ENCODE peak calls at places on chromosome 1, in four cellular contexts. Z is heart right ventricle; G is CD8-positive, alpha-beta memory T cell; B is pancreas. E is an unnamed sample.
A peak's percentile ranks its signal among the peaks of the same experiment; 100 is the strongest.

GRCh38 chr1:171596705-171597104 is 25.3 kb upstream of the MYOCOS start:
- DNase-seq in Z (no peak), B (no peak), G (no peak), E (no peak)

GRCh38 chr1:55214903-55215193 is 316 bp downstream of the USP24 start:
- DNase-seq in B (peak; percentile 74), G (no peak), Z (peak; percentile 31), E (no peak)

GRCh38 chr1:29849038-29849750 is 612.9 kb downstream of the PTPRU start:
- DNase-seq in G (peak; percentile 4), Z (no peak), B (no peak), E (no peak)

GRCh38 chr1:55443175-55443933 is 228.2 kb upstream of the USP24 start:
- DNase-seq in G (no peak), Z (peak; percentile 77), B (no peak), E (no peak)

GRCh38 chr1:8652607-8653046 is 164.8 kb downstream of the RERE start:
- DNase-seq in B (no peak), Z (no peak), G (no peak), E (no peak)

GRCh38 chr1:181101581-181102226 is 13.2 kb downstream of the IER5 start:
- DNase-seq in G (no peak), Z (no peak), B (no peak), E (no peak)

GRCh38 chr1:165327538-165327937 is 29.0 kb downstream of the LMX1A start:
- DNase-seq in G (no peak), B (no peak), Z (no peak), E (no peak)

GRCh38 chr1:208369050-208369449 is 124.9 kb upstream of the PLXNA2 start:
- DNase-seq in G (no peak), B (no peak), Z (no peak), E (no peak)

GRCh38 chr1:241992734-241993133 is 6.2 kb downstream of the MAP1LC3C start:
- DNase-seq in Z (no peak), B (no peak), G (no peak), E (no peak)

GRCh38 chr1:145977486-145978476 is 13.3 kb downstream of the POLR3GL start:
- DNase-seq in G (peak; percentile 53), B (peak; percentile 62), Z (peak; percentile 82), E (peak; percentile 12)

GRCh38 chr1:83905315-83905907 is 93.5 kb downstream of the TTLL7 start:
- DNase-seq in G (no peak), B (no peak), Z (no peak), E (no peak)

GRCh38 chr1:8889925-8890785 is 11.7 kb upstream of the ENO1 start:
- DNase-seq in G (no peak), Z (peak; percentile 89), B (no peak), E (peak; percentile 20)

GRCh38 chr1:189678779-189679178 is 798.9 kb downstream of the BRINP3 start:
- DNase-seq in Z (no peak), B (no peak), G (no peak), E (no peak)

GRCh38 chr1:189669846-189670245 is 807.8 kb downstream of the BRINP3 start:
- DNase-seq in G (no peak), Z (no peak), B (no peak), E (no peak)

DNA sequence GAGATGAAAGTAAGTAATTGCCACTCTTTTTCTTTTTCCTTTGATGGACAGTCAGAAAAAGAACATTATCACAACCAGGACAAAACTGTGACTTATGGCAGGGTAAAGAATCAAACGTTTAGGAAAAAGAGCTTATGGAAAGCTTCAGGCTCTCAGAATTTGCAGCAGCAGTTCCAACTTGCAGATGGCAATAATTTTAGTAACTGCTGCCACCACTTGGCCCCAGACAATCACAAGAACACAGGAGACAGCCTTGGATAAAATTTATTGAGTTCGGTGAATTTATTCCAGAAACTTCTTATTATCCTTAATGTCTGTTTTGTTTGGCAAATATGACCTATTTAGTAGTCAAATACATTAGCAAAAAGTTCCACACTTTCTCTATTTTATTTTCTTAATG is 804.4 kb downstream of the BRINP3 start:
- DNase-seq in Z (no peak), B (no peak), G (no peak), E (no peak)
- H3K27ac ChIP-seq in Z (no peak overlapping the region), B (no peak overlapping the region), G (no peak overlapping the region), E (no peak overlapping the region)

GRCh38 chr1:109996476-109996875 is 11.9 kb downstream of the AHCYL1 start:
- DNase-seq in Z (no peak), G (no peak), B (no peak), E (no peak)

GRCh38 chr1:109995536-109995935 is 11.0 kb downstream of the AHCYL1 start:
- DNase-seq in B (no peak), Z (no peak), G (no peak), E (no peak)

GRCh38 chr1:109994654-109995053 is 10.1 kb downstream of the AHCYL1 start:
- DNase-seq in G (no peak), Z (no peak), B (no peak), E (no peak)

GRCh38 chr1:109991400-109991925 is 6.9 kb downstream of the AHCYL1 start:
- DNase-seq in B (no peak), G (no peak), Z (no peak), E (no peak)

DNA sequence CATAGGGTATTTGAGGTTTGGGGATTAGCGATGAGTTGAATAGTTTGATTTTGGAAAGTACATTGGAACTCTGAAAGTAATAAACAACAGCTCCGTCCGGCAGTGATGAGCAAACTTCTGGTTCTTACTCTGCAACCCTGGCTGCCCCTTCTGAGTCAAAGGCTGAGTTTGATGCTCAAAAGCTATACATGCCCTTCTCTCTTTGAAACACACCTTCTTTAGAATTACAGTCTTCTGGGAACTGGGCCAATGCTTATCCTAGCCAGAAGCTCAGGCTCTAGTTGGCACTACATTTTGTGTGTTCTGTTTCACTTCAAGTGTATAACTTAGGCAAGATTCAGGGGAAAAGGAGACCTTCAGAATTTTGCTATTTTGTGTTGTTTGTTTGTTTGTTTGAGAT is 9.3 kb downstream of the AHCYL1 start:
- DNase-seq in G (no peak), Z (no peak), B (no peak), E (no peak)
- H3K27ac ChIP-seq in G (no peak overlapping the region), Z (no peak overlapping the region), B (no peak overlapping the region), E (peak overlapping the region; percentile 63)

DNA sequence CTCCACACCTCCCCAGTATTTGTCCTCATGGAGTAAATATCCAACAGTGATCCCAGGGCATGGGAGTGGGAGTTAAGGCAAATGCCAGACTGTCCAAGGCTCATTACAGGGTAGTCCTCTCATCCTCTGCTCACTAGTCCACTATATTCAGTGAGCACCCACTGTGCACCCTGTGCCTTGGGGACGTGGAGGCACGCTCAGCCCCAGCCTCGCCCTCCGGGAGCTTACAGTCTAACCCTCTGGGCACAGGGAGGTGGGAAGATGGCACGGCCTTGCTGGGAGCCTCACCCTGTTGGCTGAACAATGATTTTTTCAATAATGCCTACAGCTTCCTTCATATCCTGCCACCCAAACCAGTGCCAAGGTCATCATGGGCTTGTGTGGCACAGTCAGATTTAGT is 2.8 kb downstream of the HES2 start:
- DNase-seq in G (no peak), B (no peak), Z (no peak), E (no peak)
- H3K27ac ChIP-seq in G (no peak overlapping the region), B (no peak overlapping the region), Z (no peak overlapping the region), E (no peak overlapping the region)

GRCh38 chr1:56563568-56563967 is 15.8 kb downstream of the PLPP3 start:
- DNase-seq in B (no peak), G (no peak), Z (no peak), E (no peak)
- H3K27ac ChIP-seq in B (peak overlapping the region; percentile 50), G (no peak overlapping the region), Z (peak overlapping the region; percentile 28), E (peak overlapping the region; percentile 18)

DNA sequence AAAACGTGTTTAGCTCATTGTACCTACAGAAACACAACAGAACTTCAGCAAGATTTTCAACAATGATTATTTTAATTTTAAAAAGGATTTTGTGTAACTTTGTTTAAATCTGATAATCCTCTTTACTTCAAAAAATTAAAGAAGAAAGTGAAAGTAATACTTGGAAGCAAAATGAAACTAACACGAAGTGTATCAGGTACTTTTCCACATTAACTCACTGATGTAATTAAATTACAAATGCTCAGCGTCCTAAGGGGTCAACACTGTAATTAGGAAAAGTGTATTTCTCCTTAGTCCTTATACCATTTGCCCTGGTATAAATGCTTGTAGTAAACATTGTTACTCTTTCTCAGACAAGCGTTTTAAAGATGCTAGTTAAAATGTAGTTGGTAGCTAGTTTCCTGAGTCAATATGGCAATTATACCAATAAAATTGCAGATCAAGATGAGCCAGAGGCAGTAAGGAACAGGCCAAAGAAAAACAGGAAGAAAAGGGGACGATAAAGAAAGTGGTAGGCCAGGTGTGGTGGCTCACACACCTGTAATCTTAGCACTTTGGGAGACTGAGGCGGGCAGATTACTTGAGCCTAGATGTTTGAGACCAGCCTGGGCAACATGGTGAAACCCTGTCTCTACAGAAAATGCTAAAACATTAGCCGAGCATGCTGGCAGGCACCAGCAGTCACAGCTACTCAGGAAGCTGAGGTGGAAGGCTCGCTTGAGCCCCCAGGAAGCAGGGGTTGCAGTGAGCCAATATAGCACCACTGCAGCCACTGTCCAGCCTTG is 553.0 kb downstream of the SMYD3 start:
- DNase-seq in B (no peak), G (no peak), Z (no peak), E (no peak)
- H3K27ac ChIP-seq in B (peak overlapping the region; percentile 44), G (peak overlapping the region; percentile 76), Z (peak overlapping the region; percentile 82), E (no peak overlapping the region)